ENCODE peak calls at places on chromosomes 5 and 9, in nine cellular contexts. P, D, X, Z, U, Y, F, G and E are unnamed samples.

GRCh38 chr5:170774831-170775230 is 8.7 kb upstream of the GABRP start:
- DNase-seq in P (no peak), D (no peak), X (peak; percentile 43), Z (no peak), U (no peak), Y (no peak), F (no peak), G (no peak), E (no peak)

GRCh38 chr9:79165006-79165405 is 406.8 kb upstream of the TLE4 start:
- DNase-seq in P (no peak), D (peak; percentile 69), X (no peak), Z (no peak), U (no peak), Y (no peak), F (peak; percentile 80), G (no peak), E (no peak)

GRCh38 chr9:75087824-75088645 is at the start of the genes NMRK1 and OSTF1:
- DNase-seq in P (peak; percentile 99), D (peak; percentile 95), X (peak; percentile 96), Z (peak; percentile 97), U (peak; percentile 96), Y (peak; percentile 98), F (peak; percentile 96), G (peak; percentile 98), E (peak; percentile 75)

GRCh38 chr5:170552486-170553122 is 48.8 kb downstream of the KCNIP1 start:
- DNase-seq in P (peak; percentile 82), D (no peak), X (peak; percentile 66), Z (peak; percentile 91), U (peak; percentile 91), Y (no peak), F (peak; percentile 89), G (peak; percentile 82), E (no peak)

GRCh38 chr5:35313296-35313695 is 83.0 kb upstream of the PRLR start:
- DNase-seq in P (no peak), D (peak; percentile 90), X (no peak), Z (no peak), U (peak; percentile 35), Y (no peak), F (peak; percentile 71), G (no peak), E (no peak)

GRCh38 chr5:120450910-120451309 is 13.2 kb upstream of the PRR16 start:
- DNase-seq in P (no peak), D (no peak), X (no peak), Z (no peak), U (no peak), Y (no peak), F (no peak), G (peak; percentile 46), E (no peak)

GRCh38 chr5:196350-196749 is 5.1 kb downstream of the LRRC14B start:
- DNase-seq in P (no peak), D (no peak), X (no peak), Z (no peak), U (no peak), Y (no peak), F (no peak), G (no peak), E (no peak)

GRCh38 chr5:157372472-157372822 is 87.6 kb upstream of the NIPAL4 start:
- DNase-seq in P (no peak), D (no peak), X (no peak), Z (no peak), U (no peak), Y (no peak), F (no peak), G (no peak), E (no peak)

GRCh38 chr9:35669331-35670145 is 4.2 kb upstream of the CA9 start:
- DNase-seq in P (no peak), D (peak; percentile 38), X (no peak), Z (no peak), U (peak; percentile 73), Y (no peak), F (peak; percentile 46), G (no peak), E (no peak)

GRCh38 chr5:3740546-3741371 is 145.1 kb downstream of the IRX1 start:
- DNase-seq in P (no peak), D (peak; percentile 85), X (no peak), Z (no peak), U (peak; percentile 14), Y (no peak), F (no peak), G (no peak), E (no peak)

GRCh38 chr5:61332369-61332745 is 299 bp downstream of the ZSWIM6 start:
- DNase-seq in P (peak; percentile 66), D (peak; percentile 26), X (no peak), Z (no peak), U (no peak), Y (peak; percentile 48), F (no peak), G (peak; percentile 76), E (no peak)

GRCh38 chr5:116090192-116090790 is 5.5 kb downstream of the COMMD10 start:
- DNase-seq in P (peak; percentile 56), D (no peak), X (no peak), Z (no peak), U (no peak), Y (no peak), F (no peak), G (no peak), E (no peak)

GRCh38 chr5:116088062-116088461 is 3.2 kb downstream of the COMMD10 start:
- DNase-seq in P (no peak), D (peak; percentile 25), X (no peak), Z (no peak), U (no peak), Y (no peak), F (no peak), G (no peak), E (no peak)

GRCh38 chr5:116084231-116084630 is 594 bp upstream of the COMMD10 start:
- DNase-seq in P (peak; percentile 31), D (peak; percentile 43), X (no peak), Z (peak; percentile 29), U (peak; percentile 30), Y (peak; percentile 55), F (peak; percentile 39), G (no peak), E (no peak)

DNA sequence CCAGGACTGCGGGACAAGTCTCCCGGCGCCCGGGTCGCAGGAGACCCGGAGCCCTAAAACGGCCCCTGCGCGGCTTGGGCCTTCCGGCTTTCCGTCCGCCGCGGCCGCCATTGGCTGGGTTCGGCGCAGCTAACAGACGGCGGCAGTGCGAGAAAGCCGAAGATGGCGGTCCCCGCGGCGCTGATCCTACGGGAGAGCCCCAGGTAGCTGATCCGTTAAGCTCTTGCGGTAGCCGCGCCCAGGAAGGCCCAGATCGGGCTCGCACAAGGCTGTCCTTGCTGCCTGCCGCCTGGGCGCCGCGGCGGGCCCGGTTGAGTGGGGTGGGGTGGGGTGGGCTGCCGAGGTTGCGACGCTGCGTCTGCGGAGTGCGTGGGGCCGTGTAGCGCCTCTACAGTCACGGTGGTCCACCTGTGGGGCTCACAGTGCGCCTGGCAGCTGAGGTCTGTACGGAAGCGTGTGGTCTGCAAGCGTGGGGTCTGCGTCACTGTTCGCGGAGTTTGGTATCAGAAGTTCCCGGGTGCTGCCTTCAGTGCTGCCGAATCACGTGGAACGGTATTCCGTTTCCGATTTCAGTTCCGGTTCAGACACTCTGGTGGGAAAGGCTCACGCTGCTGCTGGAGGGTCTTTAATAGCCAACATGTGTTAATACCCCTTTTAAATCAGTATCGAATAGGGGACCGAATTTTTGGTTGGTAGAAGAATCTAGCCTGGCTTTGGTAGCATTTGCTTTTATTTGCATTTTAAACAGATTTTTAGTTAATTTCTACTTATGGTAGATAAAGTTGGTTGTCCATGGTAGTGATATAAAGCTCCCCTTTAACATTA is at the start of gene COMMD10:
- DNase-seq in P (peak; percentile 88), D (peak; percentile 74), X (peak; percentile 79), Z (peak; percentile 90), U (peak; percentile 86), Y (peak; percentile 92), F (peak; percentile 90), G (peak; percentile 87), E (peak; percentile 77)
- TF ChIP-seq CTCF in P (no peak), D (no peak), X (no peak), Z (no peak), U (no peak), Y (no peak), F (no peak), G (no peak), E (no peak)

DNA sequence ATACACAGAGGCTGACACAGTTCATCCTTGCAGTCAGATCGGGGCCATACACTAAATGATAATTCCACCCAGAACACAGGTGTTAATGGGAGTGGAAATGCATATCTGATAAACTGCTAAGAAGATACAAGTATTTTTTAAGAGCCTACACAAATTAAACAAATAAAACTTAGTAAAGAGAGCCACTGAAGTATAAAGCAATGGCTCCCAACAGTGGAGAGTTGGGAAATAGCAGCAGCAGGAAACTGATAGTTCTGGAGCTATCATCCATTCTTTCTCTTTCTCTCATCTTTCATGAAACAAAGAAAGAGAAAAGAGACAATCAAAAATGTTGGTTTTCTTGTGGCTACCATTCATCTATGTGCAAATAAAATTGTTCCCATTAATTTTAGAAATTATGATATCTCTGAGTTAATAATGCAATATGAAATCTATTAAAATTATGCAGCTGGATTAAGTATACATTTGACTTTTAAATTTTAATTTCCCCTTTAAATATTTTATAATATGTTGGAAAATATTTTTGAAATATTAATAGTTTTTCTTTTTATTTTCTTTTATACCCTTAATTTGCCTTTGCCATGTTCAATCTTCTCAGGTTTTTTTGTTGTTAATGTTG is 120.8 kb downstream of the EMB start:
- DNase-seq in P (no peak), D (peak; percentile 34), X (no peak), Z (no peak), U (no peak), Y (no peak), F (no peak), G (no peak), E (no peak)
- TF ChIP-seq CTCF in P (no peak), D (peak; percentile 72), X (no peak), Z (peak; percentile 9), U (no peak), Y (no peak), F (no peak), G (no peak), E (no peak)

DNA sequence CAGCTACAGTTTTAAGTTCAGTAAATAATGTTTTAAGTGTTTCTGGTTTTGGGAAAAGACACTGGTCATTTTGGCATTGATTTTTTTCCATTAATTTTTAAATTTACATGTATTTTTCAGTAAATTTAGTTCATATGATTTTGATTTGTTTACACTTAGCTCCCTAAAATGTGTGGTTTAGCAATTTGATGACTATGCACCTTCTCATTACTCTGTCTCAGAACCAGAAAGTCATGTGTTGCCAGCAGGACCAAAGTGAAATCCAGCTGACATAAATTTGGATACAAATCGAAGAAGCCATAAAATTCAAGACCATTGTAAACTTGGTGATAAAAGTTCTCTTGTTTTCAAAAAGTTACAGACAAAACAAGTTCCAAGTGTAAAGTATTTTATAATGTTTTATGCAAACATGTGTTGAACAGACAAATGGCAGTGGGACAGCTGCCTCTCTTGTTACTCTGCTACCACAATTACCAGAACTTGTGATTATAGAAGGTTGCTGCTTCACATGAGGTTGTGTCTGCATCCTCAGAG is 354.8 kb downstream of the NR2F1-AS1 start:
- DNase-seq in P (no peak), D (no peak), X (no peak), Z (no peak), U (no peak), Y (no peak), F (no peak), G (no peak), E (no peak)
- TF ChIP-seq CTCF in P (no peak), D (no peak), X (no peak), Z (no peak), U (no peak), Y (no peak), F (no peak), G (no peak), E (no peak)

GRCh38 chr5:178836628-178837027 is 23.1 kb upstream of the ZNF354B start:
- DNase-seq in P (no peak), D (no peak), X (no peak), Z (no peak), U (no peak), Y (no peak), F (no peak), G (no peak), E (no peak)

GRCh38 chr5:178839319-178839704 is 20.4 kb upstream of the ZNF354B start:
- DNase-seq in P (peak; percentile 73), D (peak; percentile 75), X (peak; percentile 83), Z (peak; percentile 76), U (no peak), Y (no peak), F (no peak), G (no peak), E (no peak)
- TF ChIP-seq CTCF in P (peak; percentile 55), D (peak; percentile 93), X (peak; percentile 84), Z (peak; percentile 48), U (peak; percentile 20), Y (no peak), F (peak; percentile 22), G (peak; percentile 39), E (peak; percentile 24)